ENCODE peak calls at places on chromosome 15, in six cellular contexts. One of them, this sample, is unnamed.
A peak's percentile ranks its signal among the peaks of the same experiment; 100 is the strongest.

GRCh38 chr15:60370105-60370803 is 27.5 kb downstream of the ANXA2 start:
- DNase-seq in cardiac muscle cell: no peak
- DNase-seq in endodermal cell: peak; percentile 30
- DNase-seq in spleen: no peak
- DNase-seq in neural progenitor cell: no peak
- DNase-seq in mesendoderm: no peak
- DNase-seq in this sample: no peak

GRCh38 chr15:71974211-71974610 is 143.7 kb downstream of the MYO9A start:
- DNase-seq in cardiac muscle cell: no peak
- DNase-seq in endodermal cell: no peak
- DNase-seq in spleen: no peak
- DNase-seq in neural progenitor cell: no peak
- DNase-seq in mesendoderm: no peak
- DNase-seq in this sample: no peak

GRCh38 chr15:88448991-88449461 is 18.2 kb downstream of the MRPL46 start:
- DNase-seq in cardiac muscle cell: no peak
- DNase-seq in endodermal cell: no peak
- DNase-seq in spleen: no peak
- DNase-seq in neural progenitor cell: no peak
- DNase-seq in mesendoderm: no peak
- DNase-seq in this sample: no peak

GRCh38 chr15:38613085-38613484 is 48.5 kb upstream of the RASGRP1 start:
- DNase-seq in cardiac muscle cell: no peak
- DNase-seq in endodermal cell: no peak
- DNase-seq in spleen: no peak
- DNase-seq in neural progenitor cell: no peak
- DNase-seq in mesendoderm: peak; percentile 3
- DNase-seq in this sample: no peak

GRCh38 chr15:92667291-92667904 is 11.8 kb upstream of the FAM174B start:
- DNase-seq in cardiac muscle cell: no peak
- DNase-seq in endodermal cell: peak; percentile 72
- DNase-seq in spleen: no peak
- DNase-seq in neural progenitor cell: no peak
- DNase-seq in mesendoderm: peak; percentile 61
- DNase-seq in this sample: peak; percentile 69

GRCh38 chr15:67092726-67093125 is 27.3 kb downstream of the SMAD3 start:
- DNase-seq in cardiac muscle cell: no peak
- DNase-seq in endodermal cell: no peak
- DNase-seq in spleen: no peak
- DNase-seq in neural progenitor cell: no peak
- DNase-seq in mesendoderm: no peak
- DNase-seq in this sample: no peak

GRCh38 chr15:51011212-51011611 is 83.5 kb downstream of the TNFAIP8L3 start:
- DNase-seq in cardiac muscle cell: no peak
- DNase-seq in endodermal cell: no peak
- DNase-seq in spleen: no peak
- DNase-seq in neural progenitor cell: no peak
- DNase-seq in mesendoderm: no peak
- DNase-seq in this sample: no peak

GRCh38 chr15:43469867-43470266 is 23.1 kb downstream of the TP53BP1 start:
- DNase-seq in cardiac muscle cell: no peak
- DNase-seq in endodermal cell: no peak
- DNase-seq in spleen: no peak
- DNase-seq in neural progenitor cell: no peak
- DNase-seq in mesendoderm: no peak
- DNase-seq in this sample: no peak

GRCh38 chr15:60124460-60125070 is 120.5 kb downstream of the FOXB1 start:
- DNase-seq in cardiac muscle cell: no peak
- DNase-seq in endodermal cell: no peak
- DNase-seq in spleen: no peak
- DNase-seq in neural progenitor cell: no peak
- DNase-seq in mesendoderm: no peak
- DNase-seq in this sample: no peak

GRCh38 chr15:52672661-52673060 is 6.5 kb downstream of the ATOSA start:
- DNase-seq in cardiac muscle cell: no peak
- DNase-seq in endodermal cell: no peak
- DNase-seq in spleen: no peak
- DNase-seq in neural progenitor cell: no peak
- DNase-seq in mesendoderm: no peak
- DNase-seq in this sample: no peak

GRCh38 chr15:65008989-65009388 is 19.3 kb upstream of the SPG21 start:
- DNase-seq in cardiac muscle cell: no peak
- DNase-seq in endodermal cell: no peak
- DNase-seq in spleen: no peak
- DNase-seq in neural progenitor cell: no peak
- DNase-seq in mesendoderm: peak; percentile 36
- DNase-seq in this sample: no peak

GRCh38 chr15:101420232-101420631 is 69.3 kb downstream of the PCSK6 start:
- DNase-seq in cardiac muscle cell: no peak
- DNase-seq in endodermal cell: no peak
- DNase-seq in spleen: no peak
- DNase-seq in neural progenitor cell: no peak
- DNase-seq in mesendoderm: no peak
- DNase-seq in this sample: no peak

GRCh38 chr15:31106495-31107300 is 5.2 kb upstream of the TRPM1 start:
- DNase-seq in cardiac muscle cell: no peak
- DNase-seq in endodermal cell: no peak
- DNase-seq in spleen: no peak
- DNase-seq in neural progenitor cell: no peak
- DNase-seq in mesendoderm: no peak
- DNase-seq in this sample: no peak

GRCh38 chr15:76585573-76585892 is 249.0 kb downstream of the ISL2 start:
- DNase-seq in cardiac muscle cell: no peak
- DNase-seq in endodermal cell: no peak
- DNase-seq in spleen: no peak
- DNase-seq in neural progenitor cell: no peak
- DNase-seq in mesendoderm: no peak
- DNase-seq in this sample: no peak

GRCh38 chr15:60573936-60574335 is 95.0 kb upstream of the ICE2 start:
- DNase-seq in cardiac muscle cell: no peak
- DNase-seq in endodermal cell: no peak
- DNase-seq in spleen: no peak
- DNase-seq in neural progenitor cell: no peak
- DNase-seq in mesendoderm: no peak
- DNase-seq in this sample: no peak

GRCh38 chr15:87492321-87492720 is 764.2 kb downstream of the NTRK3 start:
- DNase-seq in cardiac muscle cell: no peak
- DNase-seq in endodermal cell: no peak
- DNase-seq in spleen: no peak
- DNase-seq in neural progenitor cell: no peak
- DNase-seq in mesendoderm: no peak
- DNase-seq in this sample: no peak

GRCh38 chr15:77944002-77944867 is 133.3 kb downstream of the TBC1D2B start:
- DNase-seq in cardiac muscle cell: peak; percentile 88
- DNase-seq in endodermal cell: peak; percentile 93
- DNase-seq in spleen: peak; percentile 90
- DNase-seq in neural progenitor cell: peak; percentile 91
- DNase-seq in mesendoderm: peak; percentile 91
- DNase-seq in this sample: peak; percentile 83

GRCh38 chr15:90201150-90201943 is at the start of gene SEMA4B:
- DNase-seq in cardiac muscle cell: peak; percentile 91
- DNase-seq in endodermal cell: peak; percentile 93
- DNase-seq in spleen: peak; percentile 97
- DNase-seq in neural progenitor cell: peak; percentile 95
- DNase-seq in mesendoderm: peak; percentile 78
- DNase-seq in this sample: peak; percentile 78

GRCh38 chr15:71103102-71103676 is 12.1 kb upstream of the THSD4 start:
- DNase-seq in cardiac muscle cell: peak; percentile 35
- DNase-seq in endodermal cell: peak; percentile 67
- DNase-seq in spleen: no peak
- DNase-seq in neural progenitor cell: peak; percentile 26
- DNase-seq in mesendoderm: peak; percentile 28
- DNase-seq in this sample: peak; percentile 41

GRCh38 chr15:50280271-50280670 is 14.7 kb upstream of the HDC start:
- DNase-seq in cardiac muscle cell: no peak
- DNase-seq in endodermal cell: no peak
- DNase-seq in spleen: no peak
- DNase-seq in neural progenitor cell: no peak
- DNase-seq in mesendoderm: no peak
- DNase-seq in this sample: no peak

GRCh38 chr15:50753463-50753862 is 12.0 kb downstream of the SPPL2A start:
- DNase-seq in cardiac muscle cell: no peak
- DNase-seq in endodermal cell: no peak
- DNase-seq in spleen: no peak
- DNase-seq in neural progenitor cell: no peak
- DNase-seq in mesendoderm: no peak
- DNase-seq in this sample: no peak

GRCh38 chr15:71649894-71650293 is 160.5 kb upstream of the NR2E3 start:
- DNase-seq in cardiac muscle cell: no peak
- DNase-seq in endodermal cell: no peak
- DNase-seq in spleen: no peak
- DNase-seq in neural progenitor cell: no peak
- DNase-seq in mesendoderm: no peak
- DNase-seq in this sample: no peak

DNA sequence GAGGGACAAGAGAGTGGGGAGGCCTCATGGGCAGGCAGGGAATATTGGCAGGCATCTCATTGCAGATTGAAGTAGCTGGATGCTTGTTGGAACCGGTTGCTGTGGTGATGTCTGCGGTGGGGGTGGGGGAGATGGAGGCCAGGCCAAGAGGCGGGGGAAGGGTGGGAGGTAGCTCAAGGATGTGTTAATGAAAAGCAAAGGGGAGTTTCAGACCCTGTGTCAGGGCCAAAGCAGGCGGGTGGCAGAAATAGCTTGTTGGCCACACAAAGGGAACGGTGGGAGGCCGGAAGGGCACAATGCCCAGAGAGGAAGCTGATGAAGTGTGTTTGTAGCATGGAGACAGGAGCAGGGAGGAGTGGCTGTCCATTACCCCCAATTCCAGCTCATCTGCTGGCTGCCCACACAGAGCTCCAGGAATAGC is 28.0 kb downstream of the CCDC33 start:
- DNase-seq in cardiac muscle cell: no peak
- DNase-seq in endodermal cell: peak; percentile 69
- DNase-seq in spleen: no peak
- DNase-seq in neural progenitor cell: peak; percentile 43
- DNase-seq in mesendoderm: peak; percentile 22
- DNase-seq in this sample: no peak
- H3K4me1 ChIP-seq in cardiac muscle cell: peaks cover 12% of the 10 kb centered on the region
- H3K4me1 ChIP-seq in endodermal cell: no peaks in the 10 kb centered on the region
- H3K4me1 ChIP-seq in spleen: no peaks in the 10 kb centered on the region
- H3K4me1 ChIP-seq in neural progenitor cell: peaks cover 16% of the 10 kb centered on the region
- H3K4me1 ChIP-seq in mesendoderm: peaks cover 3% of the 10 kb centered on the region
- H3K4me1 ChIP-seq in this sample: no peaks in the 10 kb centered on the region

GRCh38 chr15:68682906-68683490 is 104.2 kb downstream of the CORO2B start:
- DNase-seq in cardiac muscle cell: no peak
- DNase-seq in endodermal cell: peak; percentile 24
- DNase-seq in spleen: peak; percentile 63
- DNase-seq in neural progenitor cell: no peak
- DNase-seq in mesendoderm: no peak
- DNase-seq in this sample: no peak

GRCh38 chr15:68691667-68692066 is 112.9 kb downstream of the CORO2B start:
- DNase-seq in cardiac muscle cell: peak; percentile 58
- DNase-seq in endodermal cell: no peak
- DNase-seq in spleen: peak; percentile 48
- DNase-seq in neural progenitor cell: no peak
- DNase-seq in mesendoderm: no peak
- DNase-seq in this sample: no peak

GRCh38 chr15:68684476-68684875 is 105.7 kb downstream of the CORO2B start:
- DNase-seq in cardiac muscle cell: peak; percentile 60
- DNase-seq in endodermal cell: peak; percentile 12
- DNase-seq in spleen: peak; percentile 21
- DNase-seq in neural progenitor cell: no peak
- DNase-seq in mesendoderm: no peak
- DNase-seq in this sample: no peak

GRCh38 chr15:68683551-68683950 is 104.8 kb downstream of the CORO2B start:
- DNase-seq in cardiac muscle cell: no peak
- DNase-seq in endodermal cell: peak; percentile 18
- DNase-seq in spleen: peak; percentile 11
- DNase-seq in neural progenitor cell: no peak
- DNase-seq in mesendoderm: no peak
- DNase-seq in this sample: no peak

DNA sequence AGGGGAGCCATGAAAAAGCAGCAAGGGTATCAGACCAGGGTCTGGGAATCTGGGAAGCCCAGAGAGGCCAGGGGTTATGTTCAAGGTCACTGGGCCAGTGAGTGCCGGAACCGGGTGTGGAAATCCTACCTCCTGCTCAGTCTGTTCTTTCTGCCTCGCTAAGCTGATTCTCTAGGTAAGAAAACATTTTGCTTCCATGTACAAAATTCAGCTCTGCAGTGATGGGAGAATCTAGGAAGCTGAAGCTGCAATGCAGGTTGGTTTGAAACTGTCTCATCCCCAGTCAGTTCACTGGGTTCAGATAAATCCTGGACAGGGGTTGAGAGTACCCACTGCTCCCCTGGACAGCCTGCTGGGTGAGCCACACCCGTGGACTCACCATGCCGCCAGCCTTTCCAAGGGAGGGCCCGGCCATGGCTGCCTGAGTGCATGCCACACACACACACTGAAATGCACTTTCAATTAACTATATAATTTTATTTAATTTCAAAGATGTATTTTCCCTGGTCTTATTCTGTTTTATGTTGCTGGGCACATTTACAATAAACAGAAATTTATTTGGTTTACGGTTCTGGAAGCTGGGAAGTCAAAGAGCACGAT is 108.4 kb downstream of the CORO2B start:
- DNase-seq in cardiac muscle cell: no peak
- DNase-seq in endodermal cell: peak; percentile 5
- DNase-seq in spleen: peak; percentile 51
- DNase-seq in neural progenitor cell: no peak
- DNase-seq in mesendoderm: no peak
- DNase-seq in this sample: no peak
- H3K4me3 ChIP-seq in cardiac muscle cell: no peak overlapping the region
- H3K4me3 ChIP-seq in endodermal cell: no peak overlapping the region
- H3K4me3 ChIP-seq in spleen: no peak overlapping the region
- H3K4me3 ChIP-seq in neural progenitor cell: no peak overlapping the region
- H3K4me3 ChIP-seq in mesendoderm: no peak overlapping the region
- H3K4me3 ChIP-seq in this sample: no peak overlapping the region

GRCh38 chr15:39785806-39786205 is 3.2 kb upstream of the FSIP1 start:
- DNase-seq in cardiac muscle cell: no peak
- DNase-seq in endodermal cell: no peak
- DNase-seq in spleen: no peak
- DNase-seq in neural progenitor cell: no peak
- DNase-seq in mesendoderm: no peak
- DNase-seq in this sample: no peak
- H3K4me1 ChIP-seq in cardiac muscle cell: peaks cover 8% of the 10 kb centered on the region
- H3K4me1 ChIP-seq in endodermal cell: no peaks in the 10 kb centered on the region
- H3K4me1 ChIP-seq in spleen: peaks cover 6% of the 10 kb centered on the region
- H3K4me1 ChIP-seq in neural progenitor cell: peaks cover 23% of the 10 kb centered on the region
- H3K4me1 ChIP-seq in mesendoderm: peaks cover 7% of the 10 kb centered on the region
- H3K4me1 ChIP-seq in this sample: peaks cover 32% of the 10 kb centered on the region

DNA sequence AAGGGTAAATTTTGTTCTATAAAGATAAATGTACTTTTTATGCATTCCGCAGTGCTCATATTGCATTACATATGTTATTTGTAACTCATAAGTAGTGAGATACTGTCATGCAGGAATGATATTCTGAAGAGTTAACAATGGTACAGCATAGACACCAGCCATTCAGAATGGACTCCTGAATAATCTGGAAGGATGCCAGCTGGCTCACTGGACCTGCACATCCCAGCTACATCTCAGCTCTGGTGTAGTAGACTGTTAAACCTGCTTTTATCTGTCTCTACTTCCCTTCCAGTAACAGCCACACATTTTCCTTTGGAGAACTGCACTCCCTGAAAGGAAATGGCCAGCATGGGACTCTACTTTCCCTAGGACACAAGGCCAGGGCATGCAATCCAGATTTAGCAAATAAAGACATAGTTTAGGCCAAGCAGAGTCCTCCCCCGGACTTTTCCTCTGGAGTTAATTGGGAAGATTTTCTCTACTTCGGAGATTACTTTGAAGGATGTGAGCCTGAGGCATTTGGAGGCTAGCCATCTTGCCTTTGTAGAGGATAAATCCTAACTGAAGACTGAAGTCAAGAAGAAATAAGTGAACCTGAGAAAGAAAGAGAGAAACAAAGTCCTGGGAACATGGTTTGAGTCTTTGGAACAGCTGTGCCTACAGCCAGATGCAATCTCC is 82.7 kb upstream of the TCF12 start:
- DNase-seq in cardiac muscle cell: no peak
- DNase-seq in endodermal cell: no peak
- DNase-seq in spleen: no peak
- DNase-seq in neural progenitor cell: no peak
- DNase-seq in mesendoderm: no peak
- DNase-seq in this sample: no peak
- H3K4me3 ChIP-seq in cardiac muscle cell: no peak overlapping the region
- H3K4me3 ChIP-seq in endodermal cell: no peak overlapping the region
- H3K4me3 ChIP-seq in spleen: no peak overlapping the region
- H3K4me3 ChIP-seq in neural progenitor cell: no peak overlapping the region
- H3K4me3 ChIP-seq in mesendoderm: no peak overlapping the region
- H3K4me3 ChIP-seq in this sample: no peak overlapping the region